ENCODE peak calls at places on chromosomes 6 and 20, in ten cellular contexts. A, W, S, H, Q, E, D, X, V and C are unnamed samples.

GRCh38 chr6:163432300-163432699 is 17.8 kb downstream of the QKI start:
- DNase-seq in V (no peak), X (no peak), Q (no peak), S (no peak), A (no peak), D (no peak), H (no peak), W (no peak), E (no peak), C (no peak)

GRCh38 chr20:50508171-50508761 is 1.9 kb upstream of the PTPN1 start:
- DNase-seq in X (no peak), V (peak), H (no peak), S (no peak), E (no peak), W (no peak), A (no peak), D (no peak), Q (peak), C (no peak)

GRCh38 chr20:34992751-34993417 is 37.2 kb downstream of the MYH7B start:
- DNase-seq in E (no peak), S (peak), X (no peak), H (no peak), D (no peak), V (no peak), Q (no peak), W (no peak), A (peak), C (no peak)

GRCh38 chr6:36349240-36349639 is 12.6 kb upstream of the BNIP5 start:
- DNase-seq in H (no peak), E (no peak), V (no peak), X (peak), W (no peak), S (no peak), D (no peak), A (no peak), Q (no peak), C (no peak)

GRCh38 chr20:64242797-64243475 is 12.6 kb upstream of the PCMTD2 start:
- DNase-seq in H (no peak), Q (no peak), D (no peak), E (no peak), S (peak), X (no peak), A (peak), V (no peak), W (no peak), C (no peak)

GRCh38 chr6:87837444-87837843 is 135.4 kb upstream of the AKIRIN2 start:
- DNase-seq in A (no peak), E (no peak), Q (no peak), X (no peak), D (no peak), H (no peak), V (no peak), W (no peak), S (no peak), C (no peak)

GRCh38 chr6:100701728-100702127 is 179.4 kb downstream of the ASCC3 start:
- DNase-seq in X (peak), Q (no peak), E (no peak), S (no peak), V (no peak), A (no peak), H (no peak), D (no peak), W (no peak), C (no peak)

GRCh38 chr20:49699200-49699992 is 14.3 kb downstream of the B4GALT5 start:
- DNase-seq in S (no peak), E (no peak), Q (no peak), X (peak), A (no peak), V (no peak), D (peak), W (no peak), H (peak), C (no peak)

GRCh38 chr20:54633374-54633773 is 158.0 kb downstream of the DOK5 start:
- DNase-seq in V (no peak), Q (no peak), A (no peak), W (no peak), X (no peak), H (peak), S (no peak), E (no peak), D (no peak), C (no peak)

GRCh38 chr6:84415517-84415916 is 188.1 kb upstream of the CEP162 start:
- DNase-seq in W (no peak), H (no peak), X (no peak), V (no peak), E (no peak), S (no peak), Q (no peak), D (no peak), A (no peak), C (no peak)

GRCh38 chr20:41563087-41563486 is 55.1 kb downstream of the CHD6 start:
- DNase-seq in X (no peak), E (no peak), W (no peak), Q (no peak), D (no peak), S (no peak), H (no peak), V (no peak), A (no peak), C (no peak)

GRCh38 chr6:107576852-107577251 is 86.9 kb downstream of the SOBP start:
- DNase-seq in Q (no peak), W (no peak), X (peak), E (no peak), H (no peak), D (peak), V (no peak), A (no peak), S (no peak), C (no peak)

GRCh38 chr6:33417903-33418689 is at the start of gene CUTA:
- DNase-seq in H (peak), Q (peak), D (peak), X (peak), V (peak), S (peak), A (peak), E (peak), W (peak), C (peak)
- TF ChIP-seq CTCF in H (peak), Q (peak), D (peak), X (peak), V (peak), S (peak), A (no peak), E (peak), W (peak), C (peak)

GRCh38 chr20:47178851-47179250 is 177.6 kb downstream of the ZMYND8 start:
- DNase-seq in E (no peak), Q (no peak), D (no peak), H (no peak), A (no peak), V (no peak), W (no peak), S (no peak), X (no peak), C (no peak)
- TF ChIP-seq CTCF in E (no peak), Q (no peak), D (no peak), H (no peak), A (no peak), V (no peak), W (no peak), S (no peak), X (no peak), C (no peak)

DNA sequence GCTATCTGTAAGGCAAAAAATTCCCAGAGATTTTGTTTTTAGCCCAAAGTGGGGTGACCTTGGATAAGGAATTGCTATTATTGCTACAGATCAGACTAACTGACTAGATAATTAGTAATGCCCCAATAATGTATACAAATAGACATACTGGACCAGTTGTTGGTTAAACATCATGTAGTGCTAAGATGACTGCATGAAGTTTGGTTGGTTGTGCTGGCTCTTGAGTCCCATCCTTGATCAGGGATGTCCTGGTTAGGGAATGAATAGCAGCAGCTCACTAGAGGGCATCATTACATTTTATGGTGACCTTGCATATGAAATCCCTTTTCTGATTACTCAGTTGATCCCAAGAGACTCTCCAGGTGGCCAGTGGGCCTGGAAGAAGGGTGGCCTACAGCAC is 10.9 kb downstream of the TPBG start:
- DNase-seq in Q (no peak), H (no peak), S (no peak), A (no peak), D (no peak), E (no peak), X (no peak), W (no peak), V (no peak), C (no peak)
- TF ChIP-seq CTCF in Q (no peak), H (no peak), S (no peak), A (no peak), D (peak), E (no peak), X (no peak), W (peak), V (no peak), C (no peak)

GRCh38 chr6:12147557-12148316 is 135.6 kb downstream of the HIVEP1 start:
- DNase-seq in Q (no peak), D (no peak), E (no peak), A (no peak), S (no peak), H (no peak), W (no peak), V (no peak), X (no peak), C (no peak)
- TF ChIP-seq CTCF in Q (peak), D (peak), E (no peak), A (no peak), S (no peak), H (no peak), W (peak), V (no peak), X (no peak), C (no peak)

DNA sequence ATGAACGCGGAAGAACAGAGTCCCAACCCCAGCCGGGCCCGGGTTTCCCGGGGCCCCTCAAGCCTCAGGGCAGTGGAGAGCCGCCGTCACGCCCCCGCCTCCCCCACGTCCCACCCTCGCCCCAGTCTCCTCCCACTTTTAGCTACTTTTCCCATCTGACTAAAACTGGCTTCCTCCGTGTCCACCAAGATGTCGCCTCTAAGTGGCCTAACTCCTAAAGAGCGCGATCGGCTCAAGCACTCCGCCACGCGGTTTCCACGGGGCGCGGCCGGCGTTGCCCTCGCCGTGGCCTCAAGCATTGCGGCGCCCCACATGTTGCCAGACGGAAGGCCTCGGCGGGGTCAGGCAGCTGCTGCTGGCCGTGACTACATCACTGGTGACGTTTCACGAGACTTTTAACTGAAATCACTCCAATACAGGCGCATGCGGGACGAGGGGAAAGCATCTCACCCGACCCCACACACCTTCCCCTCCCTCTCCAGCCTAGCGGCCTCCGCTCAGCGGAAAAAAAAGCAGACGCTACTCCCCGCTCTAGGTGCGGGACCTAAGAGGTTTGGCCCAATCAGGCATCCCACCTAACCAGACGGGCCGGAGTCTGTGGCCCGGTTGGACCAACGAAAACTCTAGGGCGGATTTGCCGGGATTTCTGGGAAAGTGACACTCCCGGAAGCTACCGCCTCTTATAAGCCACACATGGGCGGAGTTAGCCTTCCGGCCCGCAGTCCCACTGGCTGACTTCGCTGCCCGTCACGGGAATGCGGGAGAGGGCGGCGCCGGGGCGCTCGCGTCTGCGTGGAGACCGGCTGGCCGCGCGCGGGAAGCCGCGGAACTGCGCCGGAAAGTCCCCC is at the start of gene NXT1:
- DNase-seq in X (peak), Q (peak), W (peak), D (peak), H (peak), S (peak), A (peak), E (peak), V (peak), C (peak)
- TF ChIP-seq CTCF in X (no peak), Q (peak), W (no peak), D (peak), H (peak), S (no peak), A (no peak), E (peak), V (no peak), C (peak)

GRCh38 chr6:5582758-5583157 is 321.4 kb downstream of the FARS2 start:
- DNase-seq in E (no peak), A (no peak), X (no peak), W (no peak), H (no peak), V (no peak), D (no peak), Q (no peak), S (no peak), C (no peak)
- TF ChIP-seq CTCF in E (no peak), A (no peak), X (no peak), W (no peak), H (no peak), V (no peak), D (peak), Q (peak), S (no peak), C (no peak)

GRCh38 chr6:167102318-167102717 is 20.6 kb upstream of the CCR6 start:
- DNase-seq in S (no peak), D (no peak), A (no peak), W (no peak), H (no peak), Q (no peak), X (no peak), V (no peak), E (no peak), C (no peak)

GRCh38 chr6:167099707-167100106 is 23.2 kb upstream of the CCR6 start:
- DNase-seq in E (no peak), S (no peak), H (no peak), A (no peak), V (no peak), D (no peak), Q (no peak), X (no peak), W (no peak), C (no peak)

GRCh38 chr6:167098825-167099225 is 24.1 kb upstream of the CCR6 start:
- DNase-seq in H (no peak), D (no peak), V (no peak), X (peak), S (no peak), Q (no peak), W (no peak), E (no peak), A (no peak), C (no peak)

GRCh38 chr6:167097770-167098169 is 25.1 kb upstream of the CCR6 start:
- DNase-seq in D (no peak), E (no peak), X (no peak), Q (no peak), H (no peak), V (no peak), S (no peak), W (no peak), A (peak), C (no peak)

GRCh38 chr6:167100241-167100674 is 22.6 kb upstream of the CCR6 start:
- DNase-seq in A (no peak), E (no peak), H (no peak), S (no peak), D (no peak), V (no peak), W (no peak), Q (no peak), X (no peak), C (no peak)
- TF ChIP-seq CTCF in A (no peak), E (no peak), H (no peak), S (no peak), D (no peak), V (no peak), W (no peak), Q (no peak), X (no peak), C (no peak)